ENCODE peak calls at places on chromosomes 6 and 20, in five cellular contexts. K, X, A, B and V are unnamed samples.

GRCh38 chr20:34736106-34736505 is 32.0 kb downstream of the TP53INP2 start:
- DNase-seq in X (no peak), K (no peak), B (no peak), A (no peak), V (no peak)

GRCh38 chr20:3716195-3716834 is 3.9 kb upstream of the SIGLEC1 start:
- DNase-seq in X (peak; percentile 26), K (no peak), B (peak; percentile 74), A (no peak), V (no peak)

GRCh38 chr6:56683882-56684281 is 41.2 kb upstream of the DST start:
- DNase-seq in B (peak; percentile 40), X (peak; percentile 99), A (peak; percentile 86), K (no peak), V (peak; percentile 35)

GRCh38 chr6:131561925-131562707 is 10.9 kb upstream of the ARG1 start:
- DNase-seq in K (no peak), B (no peak), A (no peak), X (no peak), V (no peak)

GRCh38 chr6:112480551-112480950 is 133.4 kb downstream of the RFPL4B start:
- DNase-seq in K (no peak), X (peak; percentile 80), B (no peak), A (no peak), V (no peak)

GRCh38 chr20:37411408-37412306 is 65.7 kb downstream of the SRC start:
- DNase-seq in A (no peak), B (no peak), K (no peak), X (no peak), V (no peak)

GRCh38 chr6:168926306-168926705 is 327.3 kb downstream of the THBS2 start:
- DNase-seq in B (no peak), K (no peak), A (no peak), X (no peak), V (no peak)

GRCh38 chr6:20112206-20112605 is 100.1 kb downstream of the MBOAT1 start:
- DNase-seq in B (no peak), K (no peak), X (no peak), A (no peak), V (no peak)

GRCh38 chr6:161300823-161301222 is 27.0 kb upstream of the AGPAT4 start:
- DNase-seq in A (no peak), X (no peak), B (no peak), K (no peak), V (no peak)

GRCh38 chr20:48721324-48722001 is 106.3 kb downstream of the PREX1 start:
- DNase-seq in K (no peak), A (no peak), X (no peak), B (no peak), V (no peak)

GRCh38 chr20:137668-138131 is 4.7 kb upstream of the DEFB126 start:
- DNase-seq in B (peak; percentile 34), K (no peak), A (no peak), X (no peak), V (no peak)

GRCh38 chr6:166253277-166254229 is 54.6 kb downstream of the PRR18 start:
- DNase-seq in B (no peak), A (no peak), X (no peak), K (no peak), V (peak; percentile 91)

GRCh38 chr20:34983995-34984735 is 28.5 kb downstream of the MYH7B start:
- DNase-seq in B (no peak), A (no peak), X (no peak), K (peak; percentile 43), V (peak; percentile 52)

GRCh38 chr6:156279306-156279969 is 497.7 kb upstream of the ARID1B start:
- DNase-seq in X (no peak), K (no peak), B (no peak), A (no peak), V (no peak)

GRCh38 chr20:20695250-20695816 is 17.1 kb downstream of the RALGAPA2 start:
- DNase-seq in B (no peak), A (no peak), K (no peak), X (peak; percentile 59), V (no peak)

GRCh38 chr6:65566117-65566516 is 140.9 kb downstream of the EYS start:
- DNase-seq in B (no peak), X (no peak), A (no peak), K (no peak), V (no peak)

GRCh38 chr6:113829702-113830058 is 27.5 kb upstream of the MARCKS start:
- DNase-seq in B (no peak), K (no peak), A (peak; percentile 75), X (no peak), V (no peak)

GRCh38 chr6:11094411-11094851 is 797 bp downstream of the SMIM13 start:
- DNase-seq in A (no peak), K (no peak), X (peak; percentile 44), B (peak; percentile 21), V (peak; percentile 51)

GRCh38 chr6:147390909-147391536 is 117.5 kb upstream of the SAMD5 start:
- DNase-seq in B (peak; percentile 2), A (no peak), X (peak; percentile 34), K (no peak), V (no peak)

GRCh38 chr20:34017610-34018009 is 23.9 kb downstream of the RALY start:
- DNase-seq in X (peak; percentile 95), A (peak; percentile 79), K (no peak), B (no peak), V (no peak)

GRCh38 chr6:126957721-126958120 is 160.8 kb upstream of the RSPO3 start:
- DNase-seq in A (no peak), B (no peak), K (no peak), X (no peak), V (no peak)

GRCh38 chr20:6685181-6685582 is 82.3 kb upstream of the BMP2 start:
- DNase-seq in B (no peak), X (peak; percentile 93), K (no peak), A (no peak), V (no peak)

GRCh38 chr6:89590133-89590532 is 48.4 kb downstream of the LYRM2 start:
- DNase-seq in K (no peak), A (no peak), B (no peak), X (no peak), V (no peak)

GRCh38 chr20:45732199-45732598 is 10.1 kb downstream of the SPINT4 start:
- DNase-seq in K (no peak), B (no peak), X (no peak), A (no peak), V (no peak)

GRCh38 chr6:116631379-116631990 is 15.2 kb downstream of the RSPH4A start:
- DNase-seq in K (no peak), B (no peak), A (no peak), X (no peak), V (no peak)

DNA sequence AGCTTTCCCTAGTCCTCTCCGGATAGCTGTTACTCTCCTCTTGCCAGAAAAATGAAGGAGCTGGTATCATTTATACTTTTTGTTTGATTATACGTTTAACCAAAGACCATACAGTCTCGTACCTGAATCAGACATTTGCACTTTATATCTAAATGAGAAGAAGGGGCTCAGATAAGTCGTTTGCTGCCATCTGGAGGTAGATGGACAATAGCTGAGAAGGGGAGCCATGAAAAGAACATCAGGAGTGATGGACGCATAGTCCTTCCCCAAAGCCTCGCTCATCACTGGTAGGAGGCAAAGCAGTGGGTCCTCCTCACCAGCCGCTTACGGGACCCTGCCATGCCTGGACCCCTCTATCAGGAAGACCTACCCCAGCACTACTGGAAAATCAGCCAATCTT is 45.4 kb downstream of the RPF2 start:
- DNase-seq in B (no peak), K (no peak), A (no peak), X (no peak), V (no peak)
- TF ChIP-seq CTCF in B (no peak), K (no peak), A (no peak), X (no peak), V (no peak)

DNA sequence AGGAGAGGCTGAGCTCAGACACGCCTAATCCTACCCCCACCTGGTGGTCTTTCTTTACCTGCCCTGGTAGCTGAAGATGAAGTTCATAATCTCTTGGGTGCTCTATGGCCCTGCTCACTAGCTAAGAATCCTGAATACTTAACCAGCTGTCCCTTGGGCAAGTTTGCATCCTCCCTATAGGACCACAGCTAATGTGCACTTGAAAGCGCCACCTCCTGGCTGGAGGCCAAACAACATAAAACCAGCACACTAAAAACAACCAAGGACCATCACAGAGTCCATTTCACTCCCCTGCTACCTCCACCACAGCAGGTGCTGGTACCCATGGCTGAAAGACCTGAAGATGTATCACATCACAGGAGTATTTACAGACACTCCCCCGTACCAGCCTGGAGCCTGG is 155.5 kb upstream of the SLC24A3 start:
- DNase-seq in B (no peak), A (no peak), X (no peak), K (no peak), V (no peak)
- TF ChIP-seq CTCF in B (no peak), A (no peak), X (peak; percentile 4), K (no peak), V (no peak)

DNA sequence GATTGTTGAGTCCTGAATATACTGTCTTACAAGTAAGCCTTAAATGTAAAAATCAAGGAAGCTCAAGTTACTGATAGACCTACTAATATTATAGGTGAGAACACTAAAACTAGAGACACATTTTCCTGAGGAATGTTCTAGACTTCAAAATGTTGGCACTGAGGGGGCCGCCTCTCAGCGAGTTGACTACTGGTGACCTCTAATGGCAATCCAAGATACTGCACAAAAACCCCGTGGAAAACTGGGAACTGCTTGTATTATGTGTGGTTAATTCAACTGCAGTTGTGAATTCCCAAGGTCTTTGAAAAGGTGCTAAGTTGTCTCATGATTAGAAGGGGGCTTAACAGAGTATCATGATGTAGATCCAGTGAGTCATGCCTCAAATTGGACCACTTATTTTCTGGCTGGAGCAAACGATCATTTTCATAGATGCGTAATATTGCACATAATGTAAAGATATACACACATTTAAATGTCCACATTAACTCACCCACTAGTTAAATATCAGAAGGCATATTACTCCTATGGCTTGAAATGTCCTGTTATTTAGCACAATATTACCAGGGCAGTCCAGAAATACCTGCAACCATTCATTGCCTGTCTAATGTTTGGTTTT is 336.2 kb downstream of the FOXA2 start:
- DNase-seq in B (peak; percentile 24), K (no peak), X (peak; percentile 4), A (no peak), V (no peak)
- TF ChIP-seq CTCF in B (peak; percentile 60), K (peak; percentile 23), X (peak; percentile 49), A (peak; percentile 29), V (no peak)

GRCh38 chr6:118284736-118285360 is 263.2 kb upstream of the PLN start:
- DNase-seq in X (no peak), K (no peak), A (no peak), B (no peak), V (no peak)
- TF ChIP-seq CTCF in X (no peak), K (no peak), A (peak; percentile 33), B (peak; percentile 35), V (no peak)

DNA sequence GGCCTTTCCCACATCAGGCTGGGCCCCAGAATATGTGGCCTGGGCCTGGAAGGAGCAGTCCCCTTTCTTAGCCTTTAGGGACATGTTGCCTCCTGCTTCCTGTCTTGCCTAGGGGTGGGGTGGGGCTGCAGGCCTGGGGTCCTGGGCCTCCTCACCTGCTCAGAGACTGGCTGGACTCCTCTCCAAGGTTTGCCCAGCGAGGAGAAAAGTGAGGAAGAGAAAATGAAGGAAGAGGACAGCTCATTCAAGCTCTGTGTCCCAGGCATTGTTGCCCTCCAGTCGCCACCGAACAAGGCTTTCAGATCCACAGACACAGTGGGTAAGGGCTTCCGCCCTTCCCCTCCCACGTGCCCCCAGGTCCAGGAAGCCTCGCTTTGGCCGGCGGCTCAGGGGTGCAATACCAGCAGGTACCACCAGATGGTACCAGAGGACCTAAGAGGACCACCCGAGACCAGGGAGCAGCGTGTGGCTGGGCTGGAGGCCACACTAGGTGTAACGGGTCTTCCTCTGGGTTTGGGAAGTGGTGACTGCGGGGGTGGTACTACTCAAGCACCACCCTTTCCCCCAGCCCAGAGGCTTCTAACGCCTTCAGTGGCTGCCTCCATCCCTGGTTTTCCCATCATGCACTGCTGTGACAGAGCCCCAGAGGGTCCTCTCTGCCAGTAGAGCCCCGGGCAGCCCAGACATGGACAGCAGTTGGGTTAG is 5.5 kb upstream of the BAK1 start:
- DNase-seq in A (no peak), K (peak; percentile 88), X (peak; percentile 49), B (peak; percentile 64), V (no peak)
- TF ChIP-seq CTCF in A (peak; percentile 95), K (peak; percentile 97), X (peak; percentile 98), B (peak; percentile 78), V (peak; percentile 99)